ENCODE peak calls at places on chromosomes 16 and 17, in four cellular contexts. H is aorta, T is astrocyte, D is transverse colon. B is an unnamed sample.

GRCh38 chr16:2692251-2692947 is 10.1 kb downstream of the KCTD5 start:
- DNase-seq in H (no peak), T (peak), D (no peak), B (no peak)

GRCh38 chr17:31598921-31599571 is 207.6 kb downstream of the RAB11FIP4 start:
- DNase-seq in T (no peak), H (no peak), D (no peak), B (no peak)

GRCh38 chr17:82196273-82196672 is 16.4 kb downstream of the CCDC57 start:
- DNase-seq in T (no peak), H (no peak), D (no peak), B (no peak)

GRCh38 chr17:69945698-69946185 is 129.3 kb upstream of the KCNJ16 start:
- DNase-seq in H (no peak), D (no peak), T (peak), B (no peak)

GRCh38 chr17:20281860-20282259 is 185.5 kb downstream of the LGALS9B start:
- DNase-seq in H (peak), D (no peak), T (no peak), B (no peak)

GRCh38 chr17:17506181-17506741 is 10.1 kb upstream of the RASD1 start:
- DNase-seq in H (no peak), D (peak), T (no peak), B (no peak)

GRCh38 chr16:12271006-12271405 is 294.5 kb downstream of the SNX29 start:
- DNase-seq in H (no peak), T (peak), D (no peak), B (peak)

GRCh38 chr16:58426095-58426494 is 33.8 kb downstream of the GINS3 start:
- DNase-seq in T (no peak), D (peak), H (no peak), B (no peak)

GRCh38 chr17:28718317-28718672 is 627 bp upstream of the RAB34 start:
- DNase-seq in D (no peak), H (no peak), T (no peak), B (no peak)

GRCh38 chr17:19317359-19318095 is 45.0 kb downstream of the B9D1 start:
- DNase-seq in D (peak), H (peak), T (peak), B (no peak)

GRCh38 chr16:67673712-67674580 is 7.3 kb downstream of the C16orf86 start:
- DNase-seq in D (peak), T (no peak), H (peak), B (no peak)

GRCh38 chr16:30567160-30567990 is 4.1 kb downstream of the ZNF688 start:
- DNase-seq in D (no peak), H (no peak), T (no peak), B (peak)

GRCh38 chr17:77203436-77203835 is 62.7 kb downstream of the SEC14L1 start:
- DNase-seq in H (peak), T (no peak), D (no peak), B (no peak)

GRCh38 chr16:73122604-73123386 is 74.9 kb upstream of the ZFHX3 start:
- DNase-seq in H (peak), D (no peak), T (no peak), B (no peak)

GRCh38 chr16:70749006-70749678 is 51.8 kb downstream of the VAC14 start:
- DNase-seq in D (peak), H (no peak), T (no peak), B (no peak)